ENCODE peak calls at places on chromosomes 13 and 19, in nine cellular contexts. One of them, this sample, is unnamed.

GRCh38 chr13:76803831-76804230 is 82.4 kb downstream of the KCTD12 start:
- DNase-seq in neural crest cell: no peak
- DNase-seq in T-helper 1 cell: no peak
- DNase-seq in adrenal gland: no peak
- DNase-seq in T-helper 9 cell: no peak
- DNase-seq in kidney tubule cell: no peak
- DNase-seq in activated CD4-positive, alpha-beta T cell treated with anti-CD3 and anti-CD28 coated beads, Interleukin-2, amount 50 U/mL, for 48 hours: no peak
- DNase-seq in naive B cell: no peak
- DNase-seq in activated CD4-positive, CD25-positive, alpha-beta regulatory T cell treated with anti-CD3 and anti-CD28 coated beads, Interleukin-2, amount 50 U/mL, for 72 hours: no peak
- DNase-seq in this sample: peak

GRCh38 chr13:104984296-104984818 is 1551.1 kb downstream of the EFNB2 start:
- DNase-seq in naive B cell: no peak
- DNase-seq in kidney tubule cell: peak
- DNase-seq in T-helper 1 cell: no peak
- DNase-seq in activated CD4-positive, alpha-beta T cell treated with anti-CD3 and anti-CD28 coated beads, Interleukin-2, amount 50 U/mL, for 48 hours: peak
- DNase-seq in activated CD4-positive, CD25-positive, alpha-beta regulatory T cell treated with anti-CD3 and anti-CD28 coated beads, Interleukin-2, amount 50 U/mL, for 72 hours: no peak
- DNase-seq in neural crest cell: no peak
- DNase-seq in T-helper 9 cell: peak
- DNase-seq in adrenal gland: peak
- DNase-seq in this sample: peak

GRCh38 chr13:111153279-111153976 is 38.3 kb downstream of the ARHGEF7 start:
- DNase-seq in naive B cell: peak
- DNase-seq in neural crest cell: peak
- DNase-seq in T-helper 1 cell: peak
- DNase-seq in activated CD4-positive, CD25-positive, alpha-beta regulatory T cell treated with anti-CD3 and anti-CD28 coated beads, Interleukin-2, amount 50 U/mL, for 72 hours: peak
- DNase-seq in kidney tubule cell: peak
- DNase-seq in adrenal gland: peak
- DNase-seq in activated CD4-positive, alpha-beta T cell treated with anti-CD3 and anti-CD28 coated beads, Interleukin-2, amount 50 U/mL, for 48 hours: peak
- DNase-seq in T-helper 9 cell: peak
- DNase-seq in this sample: peak

GRCh38 chr13:34044660-34045080 is 226.7 kb downstream of the RFC3 start:
- DNase-seq in kidney tubule cell: peak
- DNase-seq in activated CD4-positive, CD25-positive, alpha-beta regulatory T cell treated with anti-CD3 and anti-CD28 coated beads, Interleukin-2, amount 50 U/mL, for 72 hours: no peak
- DNase-seq in naive B cell: no peak
- DNase-seq in T-helper 1 cell: no peak
- DNase-seq in activated CD4-positive, alpha-beta T cell treated with anti-CD3 and anti-CD28 coated beads, Interleukin-2, amount 50 U/mL, for 48 hours: no peak
- DNase-seq in neural crest cell: no peak
- DNase-seq in adrenal gland: peak
- DNase-seq in T-helper 9 cell: no peak
- DNase-seq in this sample: no peak

GRCh38 chr19:17327654-17328516 is 6.8 kb downstream of the ANO8 start:
- DNase-seq in adrenal gland: peak
- DNase-seq in T-helper 1 cell: peak
- DNase-seq in activated CD4-positive, alpha-beta T cell treated with anti-CD3 and anti-CD28 coated beads, Interleukin-2, amount 50 U/mL, for 48 hours: peak
- DNase-seq in T-helper 9 cell: peak
- DNase-seq in activated CD4-positive, CD25-positive, alpha-beta regulatory T cell treated with anti-CD3 and anti-CD28 coated beads, Interleukin-2, amount 50 U/mL, for 72 hours: peak
- DNase-seq in neural crest cell: peak
- DNase-seq in naive B cell: peak
- DNase-seq in kidney tubule cell: peak
- DNase-seq in this sample: no peak

GRCh38 chr13:75569576-75569975 is 20.0 kb downstream of the UCHL3 start:
- DNase-seq in T-helper 1 cell: no peak
- DNase-seq in naive B cell: no peak
- DNase-seq in adrenal gland: no peak
- DNase-seq in neural crest cell: no peak
- DNase-seq in activated CD4-positive, CD25-positive, alpha-beta regulatory T cell treated with anti-CD3 and anti-CD28 coated beads, Interleukin-2, amount 50 U/mL, for 72 hours: no peak
- DNase-seq in activated CD4-positive, alpha-beta T cell treated with anti-CD3 and anti-CD28 coated beads, Interleukin-2, amount 50 U/mL, for 48 hours: no peak
- DNase-seq in T-helper 9 cell: no peak
- DNase-seq in kidney tubule cell: no peak
- DNase-seq in this sample: no peak

GRCh38 chr13:110359840-110360301 is 52.8 kb downstream of the COL4A2 start:
- DNase-seq in naive B cell: no peak
- DNase-seq in kidney tubule cell: no peak
- DNase-seq in T-helper 9 cell: no peak
- DNase-seq in T-helper 1 cell: no peak
- DNase-seq in activated CD4-positive, CD25-positive, alpha-beta regulatory T cell treated with anti-CD3 and anti-CD28 coated beads, Interleukin-2, amount 50 U/mL, for 72 hours: no peak
- DNase-seq in activated CD4-positive, alpha-beta T cell treated with anti-CD3 and anti-CD28 coated beads, Interleukin-2, amount 50 U/mL, for 48 hours: no peak
- DNase-seq in neural crest cell: no peak
- DNase-seq in adrenal gland: no peak
- DNase-seq in this sample: no peak

GRCh38 chr19:44582581-44583265 is 30.6 kb upstream of the IGSF23 start:
- DNase-seq in naive B cell: no peak
- DNase-seq in T-helper 1 cell: no peak
- DNase-seq in kidney tubule cell: peak
- DNase-seq in activated CD4-positive, CD25-positive, alpha-beta regulatory T cell treated with anti-CD3 and anti-CD28 coated beads, Interleukin-2, amount 50 U/mL, for 72 hours: peak
- DNase-seq in adrenal gland: peak
- DNase-seq in neural crest cell: peak
- DNase-seq in T-helper 9 cell: no peak
- DNase-seq in activated CD4-positive, alpha-beta T cell treated with anti-CD3 and anti-CD28 coated beads, Interleukin-2, amount 50 U/mL, for 48 hours: peak
- DNase-seq in this sample: no peak

GRCh38 chr13:113537205-113537604 is 46.7 kb upstream of the DCUN1D2 start:
- DNase-seq in adrenal gland: no peak
- DNase-seq in activated CD4-positive, alpha-beta T cell treated with anti-CD3 and anti-CD28 coated beads, Interleukin-2, amount 50 U/mL, for 48 hours: no peak
- DNase-seq in T-helper 9 cell: no peak
- DNase-seq in activated CD4-positive, CD25-positive, alpha-beta regulatory T cell treated with anti-CD3 and anti-CD28 coated beads, Interleukin-2, amount 50 U/mL, for 72 hours: no peak
- DNase-seq in naive B cell: no peak
- DNase-seq in neural crest cell: no peak
- DNase-seq in T-helper 1 cell: no peak
- DNase-seq in kidney tubule cell: no peak
- DNase-seq in this sample: no peak

GRCh38 chr13:52696566-52696965 is 43.1 kb downstream of the CNMD start:
- DNase-seq in naive B cell: no peak
- DNase-seq in kidney tubule cell: no peak
- DNase-seq in activated CD4-positive, CD25-positive, alpha-beta regulatory T cell treated with anti-CD3 and anti-CD28 coated beads, Interleukin-2, amount 50 U/mL, for 72 hours: no peak
- DNase-seq in T-helper 9 cell: no peak
- DNase-seq in adrenal gland: no peak
- DNase-seq in activated CD4-positive, alpha-beta T cell treated with anti-CD3 and anti-CD28 coated beads, Interleukin-2, amount 50 U/mL, for 48 hours: no peak
- DNase-seq in T-helper 1 cell: no peak
- DNase-seq in neural crest cell: no peak
- DNase-seq in this sample: no peak

GRCh38 chr13:103815619-103816018 is 749.4 kb upstream of the SLC10A2 start:
- DNase-seq in activated CD4-positive, alpha-beta T cell treated with anti-CD3 and anti-CD28 coated beads, Interleukin-2, amount 50 U/mL, for 48 hours: no peak
- DNase-seq in kidney tubule cell: peak
- DNase-seq in neural crest cell: no peak
- DNase-seq in T-helper 9 cell: no peak
- DNase-seq in T-helper 1 cell: no peak
- DNase-seq in adrenal gland: no peak
- DNase-seq in activated CD4-positive, CD25-positive, alpha-beta regulatory T cell treated with anti-CD3 and anti-CD28 coated beads, Interleukin-2, amount 50 U/mL, for 72 hours: no peak
- DNase-seq in naive B cell: no peak
- DNase-seq in this sample: no peak

GRCh38 chr13:113822266-113822665 is 41.6 kb downstream of the GAS6 start:
- DNase-seq in T-helper 1 cell: no peak
- DNase-seq in T-helper 9 cell: no peak
- DNase-seq in adrenal gland: no peak
- DNase-seq in kidney tubule cell: no peak
- DNase-seq in activated CD4-positive, alpha-beta T cell treated with anti-CD3 and anti-CD28 coated beads, Interleukin-2, amount 50 U/mL, for 48 hours: no peak
- DNase-seq in neural crest cell: no peak
- DNase-seq in naive B cell: no peak
- DNase-seq in activated CD4-positive, CD25-positive, alpha-beta regulatory T cell treated with anti-CD3 and anti-CD28 coated beads, Interleukin-2, amount 50 U/mL, for 72 hours: no peak
- DNase-seq in this sample: no peak

This sample was measured in pons.